ENCODE peak calls at places on chromosomes 11 and 22, in five cellular contexts. G is HepG2, V is H1, Q is NT2/D1, T is GM12878. O is an unnamed sample.

GRCh38 chr11:61446211-61446651 is 16.3 kb downstream of the SDHAF2 start:
- DNase-seq in Q (peak), V (peak), T (no peak), G (peak), O (peak)

GRCh38 chr11:36534276-36534675 is 24.2 kb upstream of the TRAF6 start:
- DNase-seq in V (no peak), T (no peak), G (no peak), Q (no peak), O (no peak)

GRCh38 chr11:64055077-64055476 is 19.3 kb downstream of the FLRT1 start:
- DNase-seq in V (no peak), G (no peak), Q (no peak), T (no peak), O (no peak)

GRCh38 chr11:122375687-122376399 is 259.8 kb upstream of the BLID start:
- DNase-seq in G (no peak), Q (no peak), T (peak), V (no peak), O (no peak)

GRCh38 chr22:49657275-49657973 is 170.2 kb downstream of the BRD1 start:
- DNase-seq in G (no peak), T (peak), Q (no peak), V (no peak), O (no peak)

GRCh38 chr11:70503201-70503877 is 105.0 kb downstream of the CTTN start:
- DNase-seq in Q (no peak), V (no peak), T (no peak), G (no peak), O (no peak)

GRCh38 chr11:130728185-130729160 is 187.8 kb downstream of the SNX19 start:
- DNase-seq in T (no peak), V (no peak), G (no peak), Q (no peak), O (no peak)

GRCh38 chr11:71282581-71283351 is 30.4 kb upstream of the SHANK2 start:
- DNase-seq in Q (no peak), G (peak), V (no peak), T (no peak), O (no peak)

GRCh38 chr22:19523240-19524169 is 705 bp downstream of the CLDN5 start:
- DNase-seq in T (no peak), G (no peak), V (peak), Q (no peak), O (no peak)

GRCh38 chr22:41140365-41140957 is 48.1 kb downstream of the EP300 start:
- DNase-seq in G (no peak), V (no peak), T (no peak), Q (no peak), O (no peak)

GRCh38 chr22:48647051-48647450 is 1180.6 kb downstream of the BRD1 start:
- DNase-seq in G (no peak), V (no peak), T (no peak), Q (no peak), O (no peak)

GRCh38 chr11:123640029-123640428 is 14.4 kb downstream of the SCN3B start:
- DNase-seq in T (no peak), Q (no peak), V (no peak), G (no peak), O (no peak)

GRCh38 chr11:2800655-2801531 is 84.7 kb downstream of the CDKN1C start:
- DNase-seq in G (no peak), V (peak), T (no peak), Q (no peak), O (no peak)

GRCh38 chr22:17512960-17513359 is 50.3 kb upstream of the SLC25A18 start:
- DNase-seq in Q (no peak), V (no peak), T (no peak), G (no peak), O (no peak)

GRCh38 chr22:44479662-44480061 is 18.4 kb downstream of the RTL6 start:
- DNase-seq in T (no peak), G (no peak), V (no peak), Q (no peak), O (no peak)

GRCh38 chr11:133930767-133931448 is 25.9 kb downstream of the IGSF9B start:
- DNase-seq in T (no peak), Q (no peak), V (peak), G (peak), O (peak)

GRCh38 chr11:111450480-111451320 is 61.5 kb downstream of the BTG4 start:
- DNase-seq in G (no peak), Q (no peak), V (no peak), T (no peak), O (no peak)

GRCh38 chr11:129279326-129280026 is 87.4 kb upstream of the ARHGAP32 start:
- DNase-seq in Q (peak), V (peak), T (no peak), G (peak), O (peak)

GRCh38 chr11:61027141-61027840 is 55.8 kb downstream of the CD6 start:
- DNase-seq in G (no peak), T (no peak), V (no peak), Q (no peak), O (no peak)

GRCh38 chr11:2185324-2186085 is 13.9 kb upstream of the TH start:
- DNase-seq in G (no peak), V (no peak), Q (no peak), T (no peak), O (no peak)

GRCh38 chr11:116656011-116656410 is 116.8 kb downstream of the BUD13 start:
- DNase-seq in Q (no peak), T (no peak), V (no peak), G (no peak), O (no peak)

GRCh38 chr11:116661056-116661455 is 111.7 kb downstream of the BUD13 start:
- DNase-seq in V (no peak), T (no peak), Q (no peak), G (peak), O (no peak)

GRCh38 chr11:116660011-116660410 is 112.8 kb downstream of the BUD13 start:
- DNase-seq in V (no peak), G (no peak), Q (no peak), T (no peak), O (no peak)

GRCh38 chr11:116658876-116659535 is 113.8 kb downstream of the BUD13 start:
- DNase-seq in Q (no peak), G (no peak), T (no peak), V (no peak), O (no peak)

GRCh38 chr11:116657842-116658825 is 114.7 kb downstream of the BUD13 start:
- DNase-seq in G (no peak), Q (no peak), V (no peak), T (no peak), O (no peak)
- TF ChIP-seq SUZ12 in G (no peak), Q (no peak), V (no peak), T (no peak), O (no peak)

GRCh38 chr11:10499452-10500262 is 41.3 kb downstream of the RNF141 start:
- DNase-seq in V (no peak), T (no peak), G (no peak), Q (no peak), O (no peak)

GRCh38 chr11:10498426-10499250 is 42.3 kb downstream of the RNF141 start:
- DNase-seq in G (no peak), V (peak), Q (no peak), T (no peak), O (no peak)

GRCh38 chr11:10497371-10498021 is 42.4 kb downstream of the AMPD3 start:
- DNase-seq in V (no peak), Q (no peak), G (no peak), T (no peak), O (no peak)

GRCh38 chr11:10496296-10496936 is 41.4 kb downstream of the AMPD3 start:
- DNase-seq in T (no peak), G (no peak), Q (no peak), V (no peak), O (no peak)

GRCh38 chr11:10498022-10498400 is 42.9 kb downstream of the AMPD3 start:
- DNase-seq in T (no peak), G (no peak), V (no peak), Q (no peak), O (no peak)
- TF ChIP-seq SUZ12 in T (no peak), G (no peak), V (no peak), Q (no peak), O (no peak)

GRCh38 chr11:118002541-118003019 is 16.4 kb downstream of the IL10RA start:
- DNase-seq in T (no peak), G (no peak), V (no peak), Q (peak), O (no peak)
- TF ChIP-seq SUZ12 in T (no peak), G (no peak), V (no peak), Q (no peak), O (no peak)

GRCh38 chr11:119907122-119907933 is 178.3 kb upstream of the NECTIN1 start:
- DNase-seq in Q (no peak), G (no peak), V (no peak), T (no peak), O (no peak)
- TF ChIP-seq SUZ12 in Q (no peak), G (no peak), V (no peak), T (no peak), O (no peak)

GRCh38 chr11:76831911-76832310 is 28.8 kb upstream of the ACER3 start:
- DNase-seq in T (no peak), G (no peak), V (no peak), Q (no peak), O (no peak)

GRCh38 chr11:76832365-76832764 is 28.4 kb upstream of the ACER3 start:
- DNase-seq in V (no peak), T (no peak), Q (no peak), G (no peak), O (no peak)

GRCh38 chr11:76834151-76834550 is 26.6 kb upstream of the ACER3 start:
- DNase-seq in G (no peak), V (no peak), T (no peak), Q (no peak), O (no peak)

GRCh38 chr11:76835030-76835429 is 25.7 kb upstream of the ACER3 start:
- DNase-seq in G (no peak), T (no peak), Q (no peak), V (no peak), O (no peak)

GRCh38 chr11:76830639-76831312 is 29.9 kb upstream of the ACER3 start:
- DNase-seq in G (no peak), T (no peak), V (no peak), Q (no peak), O (no peak)
- TF ChIP-seq SUZ12 in G (no peak), T (no peak), V (no peak), Q (no peak), O (no peak)

GRCh38 chr11:86954288-86955110 is 696 bp downstream of the FZD4 start:
- DNase-seq in G (no peak), T (no peak), V (no peak), Q (no peak), O (no peak)

GRCh38 chr11:86952221-86952875 is 2.8 kb downstream of the FZD4 start:
- DNase-seq in G (no peak), T (no peak), Q (no peak), V (no peak), O (no peak)

GRCh38 chr11:86952933-86953637 is 2.1 kb downstream of the FZD4 start:
- DNase-seq in V (no peak), T (no peak), G (no peak), Q (no peak), O (no peak)

GRCh38 chr11:86955674-86956522 is 703 bp upstream of the FZD4 start:
- DNase-seq in V (peak), G (peak), T (peak), Q (peak), O (peak)

DNA sequence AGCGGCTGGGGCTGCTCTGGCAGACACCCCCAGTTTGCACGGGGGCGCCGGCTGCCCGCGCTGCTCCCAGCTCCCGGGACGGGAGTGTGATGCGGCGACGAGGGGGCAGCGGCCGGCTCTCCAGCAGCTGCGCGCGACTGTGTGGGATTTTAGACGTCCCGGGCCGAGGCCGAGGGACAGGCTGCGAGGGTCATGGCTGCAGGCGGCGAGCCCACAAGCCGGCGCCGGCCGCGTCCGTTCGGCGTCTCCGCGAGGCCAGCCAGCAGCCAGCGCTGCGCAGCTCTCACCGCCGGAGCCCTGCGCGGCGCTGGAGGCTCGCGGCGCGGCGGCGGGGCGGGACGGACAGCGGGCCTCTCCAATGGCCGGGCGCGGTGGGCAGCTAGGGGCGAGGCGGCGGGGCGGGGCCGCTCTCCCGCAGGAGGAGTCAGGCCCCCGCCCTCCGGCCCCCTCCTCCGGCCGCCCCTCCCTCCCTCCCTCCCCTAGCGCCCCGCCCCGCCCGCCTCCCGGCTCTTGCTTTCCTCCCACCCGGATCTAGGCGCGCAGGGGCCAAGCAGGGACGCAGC is at the start of gene FZD4:
- DNase-seq in G (peak), Q (peak), T (no peak), V (peak), O (peak)
- TF ChIP-seq SUZ12 in G (no peak), Q (no peak), T (peak), V (no peak), O (no peak)

O was measured in HEK293T.